ENCODE peak calls at places on chromosomes 2 and 18, in ten cellular contexts. One of them, this sample, is unnamed.

GRCh38 chr18:11981633-11982366 is 493 bp downstream of the IMPA2 start:
- DNase-seq in endothelial cell: peak
- DNase-seq in BJ: no peak
- DNase-seq in brain microvascular endothelial cell: no peak
- DNase-seq in cardiac fibroblast: peak
- DNase-seq in pancreas: peak
- DNase-seq in tibial artery: peak
- DNase-seq in PC-3: peak
- DNase-seq in left ventricle myocardium inferior: peak
- DNase-seq in heart left ventricle: peak
- DNase-seq in this sample: peak

GRCh38 chr2:132374551-132374950 is 42.1 kb upstream of the GPR39 start:
- DNase-seq in heart left ventricle: no peak
- DNase-seq in tibial artery: no peak
- DNase-seq in endothelial cell: no peak
- DNase-seq in cardiac fibroblast: no peak
- DNase-seq in left ventricle myocardium inferior: no peak
- DNase-seq in pancreas: no peak
- DNase-seq in PC-3: peak
- DNase-seq in BJ: no peak
- DNase-seq in brain microvascular endothelial cell: no peak
- DNase-seq in this sample: no peak

GRCh38 chr2:192194065-192194865 is 468 bp downstream of the TMEFF2 start:
- DNase-seq in cardiac fibroblast: no peak
- DNase-seq in BJ: no peak
- DNase-seq in heart left ventricle: peak
- DNase-seq in PC-3: no peak
- DNase-seq in pancreas: no peak
- DNase-seq in endothelial cell: peak
- DNase-seq in brain microvascular endothelial cell: peak
- DNase-seq in tibial artery: peak
- DNase-seq in left ventricle myocardium inferior: peak
- DNase-seq in this sample: no peak

GRCh38 chr2:24083567-24084385 is 858 bp downstream of the TP53I3 start:
- DNase-seq in left ventricle myocardium inferior: peak
- DNase-seq in PC-3: peak
- DNase-seq in brain microvascular endothelial cell: peak
- DNase-seq in BJ: peak
- DNase-seq in endothelial cell: no peak
- DNase-seq in heart left ventricle: no peak
- DNase-seq in tibial artery: no peak
- DNase-seq in cardiac fibroblast: peak
- DNase-seq in pancreas: peak
- DNase-seq in this sample: no peak

GRCh38 chr2:43070039-43070438 is 156.4 kb downstream of the ZFP36L2 start:
- DNase-seq in brain microvascular endothelial cell: no peak
- DNase-seq in heart left ventricle: peak
- DNase-seq in cardiac fibroblast: no peak
- DNase-seq in tibial artery: peak
- DNase-seq in pancreas: no peak
- DNase-seq in endothelial cell: no peak
- DNase-seq in PC-3: peak
- DNase-seq in BJ: no peak
- DNase-seq in left ventricle myocardium inferior: peak
- DNase-seq in this sample: no peak

GRCh38 chr2:239548491-239548890 is 147.7 kb upstream of the HDAC4 start:
- DNase-seq in cardiac fibroblast: no peak
- DNase-seq in pancreas: no peak
- DNase-seq in heart left ventricle: peak
- DNase-seq in endothelial cell: no peak
- DNase-seq in BJ: no peak
- DNase-seq in left ventricle myocardium inferior: no peak
- DNase-seq in brain microvascular endothelial cell: no peak
- DNase-seq in tibial artery: no peak
- DNase-seq in PC-3: peak
- DNase-seq in this sample: no peak

GRCh38 chr2:224973112-224974016 is 68.9 kb downstream of the DOCK10 start:
- DNase-seq in BJ: no peak
- DNase-seq in left ventricle myocardium inferior: no peak
- DNase-seq in PC-3: peak
- DNase-seq in cardiac fibroblast: no peak
- DNase-seq in tibial artery: no peak
- DNase-seq in heart left ventricle: no peak
- DNase-seq in endothelial cell: no peak
- DNase-seq in pancreas: no peak
- DNase-seq in brain microvascular endothelial cell: no peak
- DNase-seq in this sample: no peak

GRCh38 chr2:215919624-215920243 is 93.6 kb downstream of the MREG start:
- DNase-seq in cardiac fibroblast: no peak
- DNase-seq in heart left ventricle: no peak
- DNase-seq in pancreas: no peak
- DNase-seq in PC-3: no peak
- DNase-seq in BJ: no peak
- DNase-seq in tibial artery: no peak
- DNase-seq in left ventricle myocardium inferior: no peak
- DNase-seq in endothelial cell: no peak
- DNase-seq in brain microvascular endothelial cell: no peak
- DNase-seq in this sample: no peak

GRCh38 chr2:42103829-42104228 is 56.0 kb downstream of the PKDCC start:
- DNase-seq in pancreas: no peak
- DNase-seq in BJ: no peak
- DNase-seq in cardiac fibroblast: no peak
- DNase-seq in heart left ventricle: no peak
- DNase-seq in PC-3: no peak
- DNase-seq in left ventricle myocardium inferior: no peak
- DNase-seq in brain microvascular endothelial cell: no peak
- DNase-seq in tibial artery: no peak
- DNase-seq in endothelial cell: no peak
- DNase-seq in this sample: no peak

GRCh38 chr18:56538756-56539155 is 99.6 kb downstream of the TXNL1 start:
- DNase-seq in pancreas: no peak
- DNase-seq in BJ: peak
- DNase-seq in left ventricle myocardium inferior: no peak
- DNase-seq in brain microvascular endothelial cell: peak
- DNase-seq in cardiac fibroblast: no peak
- DNase-seq in heart left ventricle: no peak
- DNase-seq in tibial artery: no peak
- DNase-seq in endothelial cell: no peak
- DNase-seq in PC-3: no peak
- DNase-seq in this sample: no peak

GRCh38 chr2:48219234-48219554 is 310.8 kb upstream of the STON1 start:
- DNase-seq in brain microvascular endothelial cell: no peak
- DNase-seq in endothelial cell: no peak
- DNase-seq in heart left ventricle: no peak
- DNase-seq in left ventricle myocardium inferior: no peak
- DNase-seq in cardiac fibroblast: no peak
- DNase-seq in tibial artery: no peak
- DNase-seq in BJ: no peak
- DNase-seq in PC-3: no peak
- DNase-seq in pancreas: no peak
- DNase-seq in this sample: no peak

GRCh38 chr18:8911408-8912340 is 190.8 kb upstream of the NDUFV2 start:
- DNase-seq in tibial artery: no peak
- DNase-seq in heart left ventricle: no peak
- DNase-seq in endothelial cell: no peak
- DNase-seq in BJ: no peak
- DNase-seq in pancreas: no peak
- DNase-seq in cardiac fibroblast: no peak
- DNase-seq in left ventricle myocardium inferior: no peak
- DNase-seq in PC-3: no peak
- DNase-seq in brain microvascular endothelial cell: no peak
- DNase-seq in this sample: no peak

GRCh38 chr2:112749755-112750559 is 14.5 kb downstream of the CKAP2L start:
- DNase-seq in brain microvascular endothelial cell: peak
- DNase-seq in endothelial cell: peak
- DNase-seq in BJ: no peak
- DNase-seq in tibial artery: no peak
- DNase-seq in heart left ventricle: peak
- DNase-seq in cardiac fibroblast: peak
- DNase-seq in pancreas: peak
- DNase-seq in PC-3: peak
- DNase-seq in left ventricle myocardium inferior: peak
- DNase-seq in this sample: peak

GRCh38 chr2:66329081-66329605 is 105.8 kb upstream of the MEIS1 start:
- DNase-seq in left ventricle myocardium inferior: no peak
- DNase-seq in pancreas: no peak
- DNase-seq in PC-3: no peak
- DNase-seq in endothelial cell: no peak
- DNase-seq in cardiac fibroblast: no peak
- DNase-seq in BJ: no peak
- DNase-seq in brain microvascular endothelial cell: no peak
- DNase-seq in heart left ventricle: no peak
- DNase-seq in tibial artery: no peak
- DNase-seq in this sample: no peak

DNA sequence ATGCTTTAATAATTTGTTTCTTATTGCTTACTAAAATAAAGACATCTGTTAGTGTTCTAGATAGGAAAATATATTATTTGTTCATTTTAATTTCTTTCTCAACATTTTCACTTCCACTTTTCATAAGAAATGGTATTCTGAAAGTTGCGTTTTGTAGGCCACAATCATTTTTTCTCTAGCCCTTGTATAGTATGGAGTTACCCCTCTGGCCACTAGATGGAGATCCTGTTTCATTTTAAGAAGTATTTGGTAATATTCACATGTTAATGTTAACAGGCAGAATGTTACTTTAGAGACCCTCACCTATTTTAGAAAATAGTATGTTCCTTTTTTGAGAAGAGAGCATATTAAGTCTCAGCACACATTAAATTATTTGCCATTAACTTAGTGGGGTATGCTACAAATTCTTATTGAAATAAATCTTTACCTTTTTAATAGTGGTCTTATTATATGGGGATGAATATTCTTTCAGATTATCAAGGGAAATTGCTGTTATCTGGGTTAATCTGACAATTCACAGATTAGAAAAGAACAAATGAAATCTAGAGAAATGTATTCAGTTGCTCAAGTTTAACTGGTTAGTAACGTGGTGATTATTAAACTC is 73.9 kb upstream of the TTC27 start:
- DNase-seq in endothelial cell: no peak
- DNase-seq in PC-3: peak
- DNase-seq in BJ: no peak
- DNase-seq in left ventricle myocardium inferior: no peak
- DNase-seq in heart left ventricle: no peak
- DNase-seq in brain microvascular endothelial cell: peak
- DNase-seq in cardiac fibroblast: peak
- DNase-seq in pancreas: no peak
- DNase-seq in tibial artery: no peak
- DNase-seq in this sample: no peak
- TF ChIP-seq CTCF in endothelial cell: peak
- TF ChIP-seq CTCF in PC-3: peak
- TF ChIP-seq CTCF in BJ: peak
- TF ChIP-seq CTCF in left ventricle myocardium inferior: peak
- TF ChIP-seq CTCF in heart left ventricle: peak
- TF ChIP-seq CTCF in brain microvascular endothelial cell: peak
- TF ChIP-seq CTCF in cardiac fibroblast: peak
- TF ChIP-seq CTCF in pancreas: peak
- TF ChIP-seq CTCF in tibial artery: peak
- TF ChIP-seq CTCF in this sample: peak

GRCh38 chr2:71949537-71949798 is 198.2 kb downstream of the CYP26B1 start:
- DNase-seq in brain microvascular endothelial cell: no peak
- DNase-seq in endothelial cell: no peak
- DNase-seq in pancreas: no peak
- DNase-seq in heart left ventricle: no peak
- DNase-seq in BJ: no peak
- DNase-seq in PC-3: no peak
- DNase-seq in left ventricle myocardium inferior: no peak
- DNase-seq in cardiac fibroblast: no peak
- DNase-seq in tibial artery: no peak
- DNase-seq in this sample: no peak

GRCh38 chr2:71948781-71949536 is 198.7 kb downstream of the CYP26B1 start:
- DNase-seq in brain microvascular endothelial cell: peak
- DNase-seq in tibial artery: no peak
- DNase-seq in PC-3: no peak
- DNase-seq in left ventricle myocardium inferior: no peak
- DNase-seq in heart left ventricle: no peak
- DNase-seq in BJ: peak
- DNase-seq in pancreas: no peak
- DNase-seq in cardiac fibroblast: peak
- DNase-seq in endothelial cell: no peak
- DNase-seq in this sample: no peak

GRCh38 chr2:71951718-71952404 is 195.8 kb downstream of the CYP26B1 start:
- DNase-seq in BJ: no peak
- DNase-seq in brain microvascular endothelial cell: no peak
- DNase-seq in tibial artery: no peak
- DNase-seq in heart left ventricle: no peak
- DNase-seq in cardiac fibroblast: no peak
- DNase-seq in pancreas: no peak
- DNase-seq in left ventricle myocardium inferior: no peak
- DNase-seq in endothelial cell: no peak
- DNase-seq in PC-3: no peak
- DNase-seq in this sample: no peak

GRCh38 chr2:71951067-71951436 is 196.6 kb downstream of the CYP26B1 start:
- DNase-seq in pancreas: no peak
- DNase-seq in endothelial cell: no peak
- DNase-seq in left ventricle myocardium inferior: no peak
- DNase-seq in brain microvascular endothelial cell: no peak
- DNase-seq in heart left ventricle: no peak
- DNase-seq in BJ: no peak
- DNase-seq in tibial artery: no peak
- DNase-seq in PC-3: no peak
- DNase-seq in cardiac fibroblast: no peak
- DNase-seq in this sample: no peak

GRCh38 chr2:71950256-71951066 is 197.2 kb downstream of the CYP26B1 start:
- DNase-seq in tibial artery: no peak
- DNase-seq in pancreas: no peak
- DNase-seq in heart left ventricle: no peak
- DNase-seq in BJ: no peak
- DNase-seq in endothelial cell: no peak
- DNase-seq in brain microvascular endothelial cell: no peak
- DNase-seq in cardiac fibroblast: peak
- DNase-seq in PC-3: no peak
- DNase-seq in left ventricle myocardium inferior: peak
- DNase-seq in this sample: no peak
- TF ChIP-seq CTCF in tibial artery: no peak
- TF ChIP-seq CTCF in pancreas: no peak
- TF ChIP-seq CTCF in heart left ventricle: no peak
- TF ChIP-seq CTCF in BJ: no peak
- TF ChIP-seq CTCF in endothelial cell: no peak
- TF ChIP-seq CTCF in brain microvascular endothelial cell: no peak
- TF ChIP-seq CTCF in cardiac fibroblast: no peak
- TF ChIP-seq CTCF in PC-3: no peak
- TF ChIP-seq CTCF in left ventricle myocardium inferior: no peak
- TF ChIP-seq CTCF in this sample: no peak

GRCh38 chr2:197786010-197786877 is 1.1 kb upstream of the BOLL start:
- DNase-seq in left ventricle myocardium inferior: peak
- DNase-seq in cardiac fibroblast: no peak
- DNase-seq in PC-3: no peak
- DNase-seq in BJ: no peak
- DNase-seq in pancreas: peak
- DNase-seq in endothelial cell: peak
- DNase-seq in brain microvascular endothelial cell: no peak
- DNase-seq in heart left ventricle: peak
- DNase-seq in tibial artery: peak
- DNase-seq in this sample: peak
- TF ChIP-seq CTCF in left ventricle myocardium inferior: peak
- TF ChIP-seq CTCF in cardiac fibroblast: peak
- TF ChIP-seq CTCF in PC-3: no peak
- TF ChIP-seq CTCF in BJ: peak
- TF ChIP-seq CTCF in pancreas: no peak
- TF ChIP-seq CTCF in endothelial cell: peak
- TF ChIP-seq CTCF in brain microvascular endothelial cell: peak
- TF ChIP-seq CTCF in heart left ventricle: peak
- TF ChIP-seq CTCF in tibial artery: peak
- TF ChIP-seq CTCF in this sample: peak

GRCh38 chr2:70743677-70744076 is 24.3 kb downstream of the ADD2 start:
- DNase-seq in endothelial cell: no peak
- DNase-seq in brain microvascular endothelial cell: no peak
- DNase-seq in PC-3: no peak
- DNase-seq in pancreas: no peak
- DNase-seq in BJ: no peak
- DNase-seq in tibial artery: no peak
- DNase-seq in cardiac fibroblast: no peak
- DNase-seq in left ventricle myocardium inferior: no peak
- DNase-seq in heart left ventricle: no peak
- DNase-seq in this sample: no peak
- TF ChIP-seq CTCF in endothelial cell: no peak
- TF ChIP-seq CTCF in brain microvascular endothelial cell: no peak
- TF ChIP-seq CTCF in PC-3: no peak
- TF ChIP-seq CTCF in pancreas: no peak
- TF ChIP-seq CTCF in BJ: no peak
- TF ChIP-seq CTCF in tibial artery: no peak
- TF ChIP-seq CTCF in cardiac fibroblast: no peak
- TF ChIP-seq CTCF in left ventricle myocardium inferior: no peak
- TF ChIP-seq CTCF in heart left ventricle: no peak
- TF ChIP-seq CTCF in this sample: no peak